ENCODE peak calls at places on chromosomes 11 and 22, in five cellular contexts. E is natural killer cell, H is PC-9, M is fibroblast of the aortic adventitia, S is lower leg skin. D is an unnamed sample.

GRCh38 chr11:57643802-57644201 is 5.9 kb downstream of the YPEL4 start:
- DNase-seq in E (no peak), H (no peak), M (peak), S (no peak), D (no peak)

GRCh38 chr11:17300372-17300771 is 23.8 kb downstream of the NUCB2 start:
- DNase-seq in E (no peak), H (no peak), M (no peak), S (no peak), D (no peak)

GRCh38 chr22:20231499-20232236 is 36.5 kb downstream of the RTN4R start:
- DNase-seq in E (no peak), H (no peak), M (no peak), S (no peak), D (no peak)

GRCh38 chr11:119982517-119983239 is 155.2 kb downstream of the TRIM29 start:
- DNase-seq in E (no peak), H (no peak), M (peak), S (peak), D (no peak)

GRCh38 chr11:11500744-11501487 is 120.9 kb downstream of the GALNT18 start:
- DNase-seq in E (no peak), H (no peak), M (no peak), S (no peak), D (no peak)

GRCh38 chr22:48750826-48751440 is 1076.7 kb downstream of the BRD1 start:
- DNase-seq in E (no peak), H (no peak), M (no peak), S (peak), D (no peak)

GRCh38 chr22:44422742-44423370 is 75.2 kb downstream of the RTL6 start:
- DNase-seq in E (no peak), H (peak), M (no peak), S (peak), D (no peak)

GRCh38 chr11:30605036-30605435 is 18.9 kb upstream of the MPPED2 start:
- DNase-seq in E (no peak), H (no peak), M (no peak), S (no peak), D (no peak)

GRCh38 chr11:46743693-46744339 is 24.8 kb downstream of the F2 start:
- DNase-seq in E (no peak), H (no peak), M (no peak), S (peak), D (no peak)

GRCh38 chr22:23325183-23325582 is 144.9 kb downstream of the BCR start:
- DNase-seq in E (no peak), H (no peak), M (no peak), S (peak), D (no peak)

GRCh38 chr22:33389927-33390326 is 331.7 kb upstream of the SYN3 start:
- DNase-seq in E (no peak), H (no peak), M (no peak), S (no peak), D (no peak)

GRCh38 chr11:66335531-66336233 is 552 bp downstream of the RIN1 start:
- DNase-seq in E (no peak), H (peak), M (peak), S (peak), D (no peak)

GRCh38 chr11:104130161-104130560 is 33.8 kb downstream of the PDGFD start:
- DNase-seq in E (no peak), H (no peak), M (no peak), S (no peak), D (no peak)
- TF ChIP-seq CTCF in E (no peak), H (no peak), M (no peak), S (no peak), D (no peak)

GRCh38 chr22:28743852-28744251 is 2.0 kb downstream of the HSCB start:
- DNase-seq in E (no peak), H (no peak), M (no peak), S (no peak), D (no peak)
- TF ChIP-seq CTCF in E (no peak), H (no peak), M (no peak), S (no peak), D (no peak)

DNA sequence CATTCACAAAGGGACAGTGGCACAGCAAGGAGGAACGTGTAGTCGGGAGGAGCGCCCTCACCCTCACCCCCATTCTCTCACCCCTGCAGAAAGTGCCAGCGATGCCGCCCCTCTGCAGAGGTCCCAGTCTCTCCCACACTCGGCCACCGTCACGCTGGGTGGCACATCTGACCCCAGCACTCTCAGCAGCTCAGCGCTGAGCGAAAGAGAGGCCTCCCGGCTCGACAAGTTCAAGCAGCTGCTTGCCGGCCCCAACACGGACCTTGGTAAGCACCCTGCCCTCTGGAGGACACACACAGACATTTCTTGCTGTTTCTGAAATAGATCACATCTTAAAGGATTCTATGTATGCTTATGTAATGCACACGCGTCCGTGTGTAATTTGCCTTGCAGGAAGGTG is 34.9 kb downstream of the TBC1D22A start:
- DNase-seq in E (no peak), H (no peak), M (peak), S (peak), D (no peak)
- TF ChIP-seq CTCF in E (no peak), H (peak), M (peak), S (no peak), D (peak)

GRCh38 chr11:128324051-128324481 is 263.3 kb downstream of the ETS1 start:
- DNase-seq in E (peak), H (no peak), M (no peak), S (no peak), D (no peak)

GRCh38 chr11:128327274-128327673 is 260.1 kb downstream of the ETS1 start:
- DNase-seq in E (no peak), H (no peak), M (no peak), S (no peak), D (no peak)

GRCh38 chr11:128326791-128327190 is 260.6 kb downstream of the ETS1 start:
- DNase-seq in E (no peak), H (no peak), M (no peak), S (no peak), D (no peak)

GRCh38 chr11:128324531-128325141 is 262.7 kb downstream of the ETS1 start:
- DNase-seq in E (peak), H (no peak), M (no peak), S (no peak), D (no peak)

GRCh38 chr11:128323381-128323780 is 264.0 kb downstream of the ETS1 start:
- DNase-seq in E (no peak), H (no peak), M (peak), S (no peak), D (no peak)
- TF ChIP-seq CTCF in E (peak), H (no peak), M (peak), S (no peak), D (peak)

GRCh38 chr22:27416553-27417427 is 384.8 kb downstream of the MN1 start:
- DNase-seq in E (no peak), H (peak), M (peak), S (no peak), D (no peak)
- TF ChIP-seq CTCF in E (no peak), H (no peak), M (no peak), S (no peak), D (no peak)

DNA sequence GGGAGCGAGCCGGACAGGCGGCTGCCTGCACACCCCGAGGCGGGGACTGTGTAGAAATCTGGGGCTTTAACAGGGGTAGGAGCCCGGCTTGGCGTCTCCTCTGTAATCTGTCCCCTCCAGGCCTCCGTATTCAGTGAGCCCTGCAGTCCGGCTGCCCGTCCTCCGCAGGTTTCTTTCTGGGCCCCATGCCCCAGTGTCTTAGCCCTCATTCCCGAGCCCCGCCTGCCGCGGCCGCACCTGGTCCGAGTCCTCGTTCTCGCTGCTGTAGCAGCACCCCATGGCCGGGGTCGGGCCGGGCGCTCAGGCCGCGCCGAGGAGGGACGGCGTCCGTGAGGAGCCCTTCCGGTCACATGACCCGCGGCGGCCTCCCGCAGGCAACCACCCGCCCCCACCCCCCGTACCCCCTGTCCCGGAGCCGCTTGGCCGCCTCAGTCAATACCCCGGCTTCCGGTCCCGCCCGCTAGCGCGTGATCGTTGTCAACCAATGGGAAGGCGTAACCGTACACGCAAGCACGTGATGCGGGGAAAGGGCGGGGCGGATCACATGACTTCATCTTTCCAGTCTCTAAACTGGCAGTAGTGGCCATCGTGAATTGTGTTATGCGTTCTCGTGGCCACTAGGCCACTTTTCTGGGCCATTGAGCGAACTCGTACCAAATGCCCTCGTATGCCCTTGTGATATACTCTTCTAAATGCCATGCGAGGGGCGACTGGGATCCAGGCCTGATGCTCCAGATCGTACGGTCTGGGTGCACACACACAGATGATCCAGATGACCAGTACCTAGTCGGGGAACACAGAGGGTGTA is at the start of gene LAMTOR1:
- DNase-seq in E (peak), H (peak), M (peak), S (peak), D (peak)
- TF ChIP-seq CTCF in E (peak), H (peak), M (peak), S (no peak), D (peak)

DNA sequence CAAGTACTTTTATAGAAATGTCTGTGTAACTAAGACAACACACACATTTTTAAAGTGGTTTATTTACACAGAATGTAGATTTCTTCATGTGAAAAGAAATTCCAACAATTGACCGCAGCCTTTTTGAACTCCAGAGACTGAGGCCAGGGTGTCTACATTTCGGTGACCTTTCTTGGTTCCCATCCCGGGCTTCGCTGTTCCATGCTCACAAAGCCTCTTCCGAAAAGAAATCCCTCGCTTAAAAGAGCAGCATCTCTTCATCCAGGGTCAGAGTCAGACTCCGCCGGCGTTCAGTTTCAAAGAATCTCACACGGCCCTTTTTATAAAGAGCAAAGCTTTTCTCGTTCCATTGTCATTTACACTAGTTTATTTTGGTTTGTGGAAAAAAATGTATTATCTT is 530.6 kb upstream of the B3GAT1 start:
- DNase-seq in E (no peak), H (no peak), M (no peak), S (peak), D (no peak)
- TF ChIP-seq CTCF in E (no peak), H (no peak), M (no peak), S (no peak), D (no peak)

DNA sequence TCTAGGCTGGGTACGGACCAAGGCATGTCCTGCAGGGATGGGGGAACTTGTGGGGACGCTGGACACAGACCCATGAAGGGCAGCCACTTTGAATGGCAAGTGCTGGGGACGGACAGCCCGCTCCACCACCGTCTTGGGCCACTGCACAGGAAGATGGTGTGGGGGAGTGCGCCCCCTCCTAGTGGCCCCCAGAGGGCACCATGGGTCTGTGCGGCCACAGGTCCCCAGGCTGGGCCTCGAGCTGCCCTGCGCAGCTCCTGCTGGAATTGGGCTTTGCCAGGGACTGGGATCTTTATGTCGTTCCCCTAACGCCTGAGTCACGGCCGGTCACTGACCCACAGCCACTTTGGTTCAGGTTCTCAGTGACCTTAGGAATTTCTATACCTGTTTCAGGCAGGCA is 44.4 kb downstream of the NAT10 start:
- DNase-seq in E (no peak), H (no peak), M (peak), S (no peak), D (no peak)
- TF ChIP-seq CTCF in E (no peak), H (peak), M (peak), S (no peak), D (peak)

GRCh38 chr11:69086152-69086551 is 37.4 kb downstream of the TPCN2 start:
- DNase-seq in E (no peak), H (no peak), M (peak), S (no peak), D (no peak)
- TF ChIP-seq CTCF in E (no peak), H (no peak), M (peak), S (no peak), D (no peak)

DNA sequence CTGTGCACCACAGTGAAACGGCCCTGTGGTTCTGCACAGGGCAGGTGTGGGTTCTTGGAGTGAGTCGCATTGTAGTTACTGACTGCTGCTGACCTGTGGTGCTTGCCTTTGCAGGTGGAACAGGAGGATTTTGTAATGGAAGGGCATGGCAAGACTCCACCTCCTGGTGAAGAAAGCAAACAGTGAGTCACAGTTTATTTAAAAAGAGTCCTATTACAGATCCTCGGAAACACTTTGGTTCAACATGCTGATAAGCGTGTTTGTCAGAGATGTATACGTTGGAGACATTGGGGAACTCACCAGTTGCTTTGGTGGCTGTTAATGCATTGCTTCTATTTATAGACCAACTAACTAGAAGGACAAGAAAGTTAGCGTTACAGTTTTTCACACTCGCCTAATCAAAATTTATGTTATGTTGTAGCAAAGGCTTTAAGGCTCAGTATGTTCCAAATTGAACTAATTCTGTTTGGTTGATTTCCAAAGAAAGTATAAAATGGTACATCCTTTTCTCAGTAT is 21.7 kb upstream of the TNRC6B start:
- DNase-seq in E (no peak), H (peak), M (peak), S (no peak), D (no peak)
- TF ChIP-seq CTCF in E (no peak), H (peak), M (peak), S (no peak), D (no peak)

D was measured in type B pancreatic cell.